ENCODE peak calls at places on chromosomes 12 and 14, in seven cellular contexts. P, U, W, N, Z, X and R are unnamed samples.
A peak's percentile ranks its signal among the peaks of the same experiment; 100 is the strongest.

GRCh38 chr12:102638777-102639176 is 158.4 kb upstream of the IGF1 start:
- DNase-seq in P (no peak), U (no peak), W (no peak), N (no peak), Z (peak; percentile 20), X (no peak), R (no peak)

GRCh38 chr12:113762155-113762848 is 203.8 kb downstream of the RBM19 start:
- DNase-seq in P (no peak), U (no peak), W (no peak), N (no peak), Z (no peak), X (no peak), R (no peak)

GRCh38 chr12:18752280-18752920 is 14.5 kb downstream of the CAPZA3 start:
- DNase-seq in P (no peak), U (no peak), W (no peak), N (peak; percentile 17), Z (peak; percentile 96), X (peak; percentile 55), R (peak; percentile 43)

GRCh38 chr14:72104011-72104613 is 171.9 kb downstream of the RGS6 start:
- DNase-seq in P (no peak), U (peak; percentile 12), W (no peak), N (no peak), Z (no peak), X (peak; percentile 52), R (peak; percentile 34)

GRCh38 chr14:51924600-51924999 is 64.2 kb downstream of the GNG2 start:
- DNase-seq in P (no peak), U (no peak), W (no peak), N (no peak), Z (no peak), X (no peak), R (no peak)

GRCh38 chr12:106247731-106248176 is at the start of gene CKAP4:
- DNase-seq in P (peak; percentile 37), U (peak; percentile 72), W (peak; percentile 55), N (peak; percentile 80), Z (peak; percentile 93), X (peak; percentile 67), R (peak; percentile 82)

GRCh38 chr14:31937730-31938346 is 139.3 kb upstream of the ARHGAP5 start:
- DNase-seq in P (peak; percentile 99), U (peak; percentile 58), W (no peak), N (no peak), Z (peak; percentile 64), X (peak; percentile 36), R (peak; percentile 94)

GRCh38 chr14:45810152-45810872 is 557.3 kb upstream of the MIS18BP1 start:
- DNase-seq in P (no peak), U (peak; percentile 36), W (no peak), N (no peak), Z (no peak), X (no peak), R (peak; percentile 9)

GRCh38 chr12:25469861-25470260 is 83.2 kb downstream of the LMNTD1 start:
- DNase-seq in P (no peak), U (no peak), W (no peak), N (no peak), Z (no peak), X (no peak), R (no peak)

GRCh38 chr14:68873379-68873778 is 80.5 kb upstream of the ZFP36L1 start:
- DNase-seq in P (no peak), U (no peak), W (no peak), N (no peak), Z (no peak), X (no peak), R (no peak)

GRCh38 chr14:68789002-68789797 is 3.7 kb downstream of the ZFP36L1 start:
- DNase-seq in P (peak; percentile 59), U (peak; percentile 89), W (peak; percentile 90), N (peak; percentile 88), Z (peak; percentile 82), X (peak; percentile 67), R (peak; percentile 89)

GRCh38 chr14:100529561-100530031 is 57.6 kb downstream of the BEGAIN start:
- DNase-seq in P (no peak), U (no peak), W (no peak), N (no peak), Z (no peak), X (no peak), R (no peak)

GRCh38 chr14:94330432-94330831 is 7.3 kb upstream of the SERPINA6 start:
- DNase-seq in P (no peak), U (no peak), W (no peak), N (no peak), Z (no peak), X (no peak), R (no peak)

GRCh38 chr14:94330857-94331256 is 7.7 kb upstream of the SERPINA6 start:
- DNase-seq in P (peak; percentile 76), U (no peak), W (no peak), N (no peak), Z (no peak), X (no peak), R (no peak)

GRCh38 chr14:94332587-94332986 is 9.5 kb upstream of the SERPINA6 start:
- DNase-seq in P (no peak), U (no peak), W (no peak), N (no peak), Z (no peak), X (no peak), R (no peak)

GRCh38 chr14:94332063-94332583 is 9.0 kb upstream of the SERPINA6 start:
- DNase-seq in P (no peak), U (no peak), W (no peak), N (no peak), Z (no peak), X (no peak), R (no peak)

GRCh38 chr14:94331462-94331861 is 8.3 kb upstream of the SERPINA6 start:
- DNase-seq in P (no peak), U (no peak), W (no peak), N (no peak), Z (no peak), X (no peak), R (no peak)
- H3K4me1 ChIP-seq in P (no peaks in the 10 kb centered on the region), U (no peaks in the 10 kb centered on the region), W (no peaks in the 10 kb centered on the region), N (no peaks in the 10 kb centered on the region), Z (no peaks in the 10 kb centered on the region), X (no peaks in the 10 kb centered on the region), R (no peaks in the 10 kb centered on the region)

GRCh38 chr12:3730111-3730510 is 22.8 kb downstream of the CRACR2A start:
- DNase-seq in P (no peak), U (no peak), W (no peak), N (no peak), Z (no peak), X (no peak), R (no peak)
- H3K4me1 ChIP-seq in P (no peaks in the 10 kb centered on the region), U (peaks cover 36% of the 10 kb centered on the region), W (peaks cover 8% of the 10 kb centered on the region), N (peaks cover 3% of the 10 kb centered on the region), Z (no peaks in the 10 kb centered on the region), X (peaks cover 4% of the 10 kb centered on the region), R (no peaks in the 10 kb centered on the region)

DNA sequence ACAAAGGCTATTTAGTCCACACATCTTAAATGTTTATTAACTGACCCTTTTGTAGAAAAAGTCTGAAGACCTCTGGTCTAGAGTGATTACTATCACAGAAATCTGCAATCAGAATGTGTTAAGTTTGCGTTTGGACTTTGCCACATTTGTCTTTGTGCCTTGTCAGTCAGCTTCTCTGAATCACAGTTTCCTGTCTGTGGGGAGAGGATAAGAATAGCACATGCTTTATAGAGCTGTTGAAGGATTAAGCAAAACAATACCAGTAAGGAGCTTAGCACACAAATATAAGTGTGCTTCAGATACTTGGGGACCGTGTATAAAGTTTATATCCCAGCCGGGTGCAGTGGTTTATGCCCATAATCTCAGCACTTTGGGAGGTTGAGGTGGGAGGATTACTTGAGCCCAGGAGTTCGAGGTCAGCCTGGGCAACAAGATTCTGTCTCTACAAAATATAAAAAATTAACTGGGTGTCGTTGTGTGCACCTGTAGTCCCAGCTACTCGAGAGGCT is 63.0 kb upstream of the BTG1 start:
- DNase-seq in P (peak; percentile 65), U (peak; percentile 35), W (peak; percentile 63), N (no peak), Z (peak; percentile 67), X (no peak), R (peak; percentile 70)
- H3K4me1 ChIP-seq in P (peaks cover 6% of the 10 kb centered on the region), U (peaks cover 19% of the 10 kb centered on the region), W (peaks cover 25% of the 10 kb centered on the region), N (no peaks in the 10 kb centered on the region), Z (peaks cover 3% of the 10 kb centered on the region), X (peaks cover 5% of the 10 kb centered on the region), R (peaks cover 16% of the 10 kb centered on the region)

DNA sequence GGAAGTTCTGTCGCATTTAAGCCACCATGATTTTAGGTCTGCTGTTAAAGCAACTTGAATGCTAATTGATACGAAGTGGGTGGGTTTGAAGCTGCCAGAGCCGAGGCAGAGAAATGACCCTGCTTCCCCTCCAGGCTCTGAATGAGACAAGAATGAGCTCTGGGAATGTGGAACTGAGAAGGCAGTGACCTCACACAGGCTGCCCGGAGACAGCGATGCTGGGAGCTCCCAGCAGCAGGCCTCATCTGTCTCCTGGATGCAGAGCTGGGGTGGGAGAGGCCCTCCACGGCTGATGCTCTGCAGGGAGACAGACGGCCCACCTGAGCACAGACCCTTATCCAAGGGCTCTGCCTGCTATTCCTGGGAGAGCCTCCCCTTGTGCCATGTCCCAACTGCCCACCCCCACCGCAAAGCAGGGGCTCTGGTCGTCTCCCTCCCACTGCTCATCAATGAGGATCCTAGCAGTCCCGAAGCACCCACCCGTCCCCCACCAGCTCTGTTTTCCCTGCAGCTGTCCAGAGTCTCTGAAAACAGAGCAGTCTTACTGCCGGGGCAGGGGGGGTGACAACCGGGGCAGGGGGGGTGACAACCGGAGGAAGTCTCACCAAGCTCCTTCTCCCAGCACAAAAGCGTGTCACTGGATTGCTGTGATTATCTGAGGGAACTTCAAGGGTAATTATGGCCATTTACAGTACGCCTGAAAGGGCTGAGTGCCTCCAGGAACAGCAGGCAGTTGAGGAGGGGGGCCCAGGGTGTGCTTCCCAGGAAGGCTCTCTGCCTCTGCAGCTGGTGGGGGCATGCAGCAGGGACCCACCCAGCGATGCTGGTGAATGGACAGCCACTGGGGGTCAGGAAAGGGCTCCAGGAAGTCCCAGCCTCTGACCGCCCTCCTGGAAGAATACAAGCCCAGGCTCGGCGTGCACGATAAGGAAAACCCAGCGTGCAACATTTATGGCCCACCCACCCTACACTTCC is 67.8 kb downstream of the CHGA start:
- DNase-seq in P (no peak), U (no peak), W (no peak), N (no peak), Z (no peak), X (no peak), R (no peak)
- H3K4me1 ChIP-seq in P (peaks cover 5% of the 10 kb centered on the region), U (peaks cover 4% of the 10 kb centered on the region), W (no peaks in the 10 kb centered on the region), N (peaks cover 36% of the 10 kb centered on the region), Z (peaks cover 13% of the 10 kb centered on the region), X (peaks cover 24% of the 10 kb centered on the region), R (peaks cover 14% of the 10 kb centered on the region)

GRCh38 chr14:104715871-104716270 is 8.2 kb upstream of the ADSS1 start:
- DNase-seq in P (no peak), U (no peak), W (no peak), N (no peak), Z (no peak), X (no peak), R (no peak)
- H3K4me1 ChIP-seq in P (no peaks in the 10 kb centered on the region), U (no peaks in the 10 kb centered on the region), W (no peaks in the 10 kb centered on the region), N (no peaks in the 10 kb centered on the region), Z (no peaks in the 10 kb centered on the region), X (no peaks in the 10 kb centered on the region), R (no peaks in the 10 kb centered on the region)